ENCODE peak calls at places on chromosomes 1 and 21, in six cellular contexts. Q is A549, V is K562, E is GM12878, F is endothelial cell of umbilical vein, G is HepG2. I is an unnamed sample.

GRCh38 chr1:160681067-160681890 is 30.3 kb downstream of the CD48 start:
- DNase-seq in G (peak), F (peak), Q (peak), V (peak), E (no peak), I (peak)

GRCh38 chr1:72643142-72643541 is 360.8 kb upstream of the NEGR1 start:
- DNase-seq in E (no peak), V (no peak), G (no peak), Q (no peak), F (no peak), I (no peak)

GRCh38 chr1:2208309-2209239 is 14.0 kb upstream of the FAAP20 start:
- DNase-seq in V (no peak), E (no peak), Q (peak), F (peak), G (peak), I (no peak)

GRCh38 chr1:148379170-148379500 is 104.0 kb downstream of the PPIAL4G start:
- DNase-seq in F (no peak), G (no peak), V (no peak), Q (no peak), E (no peak), I (no peak)

GRCh38 chr1:53552981-53553733 is 94.0 kb downstream of the DMRTB1 start:
- DNase-seq in Q (no peak), G (no peak), E (no peak), V (no peak), F (no peak), I (no peak)

GRCh38 chr1:111987502-111987901 is 2.0 kb downstream of the KCND3 start:
- DNase-seq in Q (no peak), G (no peak), F (no peak), V (no peak), E (no peak), I (no peak)

GRCh38 chr21:45590726-45591618 is 48.7 kb upstream of the SLC19A1 start:
- DNase-seq in G (no peak), E (peak), V (no peak), Q (peak), F (no peak), I (peak)

GRCh38 chr1:213993929-213994328 is 6.2 kb downstream of the PROX1 start:
- DNase-seq in Q (no peak), E (no peak), F (no peak), G (no peak), V (no peak), I (no peak)

GRCh38 chr1:206637605-206638004 is 2.3 kb downstream of the DYRK3 start:
- DNase-seq in E (no peak), Q (no peak), V (no peak), G (no peak), F (no peak), I (no peak)

GRCh38 chr21:45560106-45561021 is 18.1 kb upstream of the SLC19A1 start:
- DNase-seq in G (no peak), F (no peak), E (no peak), V (no peak), Q (no peak), I (no peak)

GRCh38 chr1:31627301-31627929 is 9.9 kb downstream of the HCRTR1 start:
- DNase-seq in V (no peak), E (no peak), F (no peak), Q (no peak), G (no peak), I (no peak)

GRCh38 chr1:158124034-158124433 is 56.7 kb upstream of the CD1D start:
- DNase-seq in E (no peak), F (no peak), Q (no peak), G (no peak), V (no peak), I (no peak)

GRCh38 chr1:197664391-197664790 is 110.9 kb downstream of the DENND1B start:
- DNase-seq in V (no peak), F (peak), E (no peak), Q (no peak), G (no peak), I (no peak)

GRCh38 chr1:79105499-79105898 is 99.0 kb upstream of the ADGRL4 start:
- DNase-seq in G (no peak), Q (no peak), F (peak), V (no peak), E (no peak), I (no peak)

GRCh38 chr1:213977486-213977842 is 10.3 kb upstream of the PROX1 start:
- DNase-seq in V (no peak), F (peak), Q (no peak), G (peak), E (no peak), I (no peak)

GRCh38 chr1:93296555-93297154 is 49.1 kb upstream of the DR1 start:
- DNase-seq in Q (no peak), G (no peak), F (no peak), E (no peak), V (no peak), I (no peak)

GRCh38 chr1:148355976-148356375 is 127.1 kb downstream of the PPIAL4G start:
- DNase-seq in G (no peak), V (no peak), Q (no peak), F (no peak), E (no peak), I (no peak)

GRCh38 chr1:244150071-244150470 is 99.0 kb downstream of the ZBTB18 start:
- DNase-seq in Q (no peak), E (no peak), G (no peak), V (no peak), F (peak), I (no peak)

GRCh38 chr21:45593162-45594022 is 50.1 kb upstream of the PCBP3 start:
- DNase-seq in V (no peak), F (no peak), Q (no peak), E (peak), G (peak), I (no peak)

GRCh38 chr1:220892997-220893700 is 13.9 kb downstream of the HLX start:
- DNase-seq in V (no peak), Q (no peak), E (no peak), G (no peak), F (no peak), I (no peak)

GRCh38 chr1:15833842-15834405 is 13.6 kb upstream of the SPEN start:
- DNase-seq in V (no peak), G (no peak), E (no peak), F (peak), Q (no peak), I (no peak)

GRCh38 chr1:15835741-15836510 is 11.6 kb upstream of the SPEN start:
- DNase-seq in G (peak), V (peak), F (peak), Q (peak), E (peak), I (peak)

GRCh38 chr1:15834406-15835204 is 12.9 kb upstream of the SPEN start:
- DNase-seq in V (peak), F (peak), Q (peak), E (peak), G (peak), I (peak)

GRCh38 chr1:15835205-15835740 is 12.2 kb upstream of the SPEN start:
- DNase-seq in G (peak), E (no peak), F (no peak), V (no peak), Q (no peak), I (no peak)

GRCh38 chr1:15833069-15833679 is 14.3 kb upstream of the SPEN start:
- DNase-seq in V (peak), E (no peak), F (no peak), Q (no peak), G (no peak), I (peak)
- TF ChIP-seq MYC in V (no peak), E (no peak), F (no peak), Q (peak), G (no peak), I (peak)

DNA sequence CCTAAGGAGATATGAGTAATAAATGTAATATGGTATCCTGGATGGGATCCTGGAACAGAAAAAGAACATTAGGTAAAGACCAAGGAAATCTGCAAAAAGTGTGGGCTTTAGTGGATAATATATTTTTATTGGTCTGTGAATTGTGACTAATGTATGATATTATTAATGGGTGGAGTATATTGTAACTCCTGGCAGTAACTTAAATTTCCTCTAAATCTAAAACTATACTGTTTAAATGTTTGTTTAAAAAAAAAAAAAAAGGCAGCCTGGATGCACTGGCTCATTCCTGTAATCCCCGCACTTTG is 68.5 kb downstream of the LRRC8D start:
- DNase-seq in G (no peak), Q (no peak), V (no peak), F (no peak), E (no peak), I (no peak)
- TF ChIP-seq MYC in G (no peak), Q (no peak), V (no peak), F (no peak), E (no peak), I (no peak)

GRCh38 chr1:109984190-109984455 is 442 bp upstream of the AHCYL1 start:
- DNase-seq in F (peak), G (no peak), V (no peak), E (no peak), Q (no peak), I (peak)
- TF ChIP-seq MYC in F (no peak), G (no peak), V (no peak), E (no peak), Q (no peak), I (no peak)

GRCh38 chr1:155485945-155486344 is 76.7 kb downstream of the ASH1L start:
- DNase-seq in F (no peak), Q (no peak), E (peak), G (no peak), V (no peak), I (no peak)

GRCh38 chr1:155485222-155485621 is 77.4 kb downstream of the ASH1L start:
- DNase-seq in E (no peak), F (no peak), G (no peak), V (no peak), Q (no peak), I (no peak)

GRCh38 chr1:155479205-155479604 is 83.4 kb downstream of the ASH1L start:
- DNase-seq in F (no peak), Q (no peak), G (no peak), V (no peak), E (no peak), I (peak)

GRCh38 chr1:155478270-155478852 is 84.2 kb downstream of the ASH1L start:
- DNase-seq in V (no peak), F (no peak), E (no peak), G (no peak), Q (no peak), I (no peak)

DNA sequence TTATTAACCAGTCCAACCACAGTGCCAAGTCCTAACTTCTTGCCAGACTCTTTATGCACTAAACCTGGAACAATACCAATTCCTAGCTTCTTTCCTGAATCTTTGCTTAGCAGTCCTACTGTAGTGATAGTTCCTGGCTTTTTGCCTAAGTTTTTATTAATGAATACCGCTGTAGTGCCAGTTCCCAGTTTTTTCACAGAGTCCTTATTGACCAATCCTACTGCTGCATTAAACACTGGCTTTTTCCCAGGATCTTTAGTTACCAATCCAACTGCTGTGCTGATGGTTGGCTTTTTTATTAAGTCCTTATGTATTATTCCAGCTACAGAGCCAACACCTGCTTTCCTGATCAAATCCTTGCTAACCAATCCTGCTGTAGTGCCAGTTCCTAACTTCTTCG is 80.8 kb downstream of the ASH1L start:
- DNase-seq in F (no peak), V (no peak), Q (no peak), G (no peak), E (no peak), I (no peak)
- TF ChIP-seq MYC in F (no peak), V (no peak), Q (no peak), G (no peak), E (no peak), I (no peak)

GRCh38 chr1:8094481-8095241 is 68.6 kb upstream of the ERRFI1 start:
- DNase-seq in G (peak), V (no peak), F (peak), E (no peak), Q (no peak), I (no peak)

GRCh38 chr1:8097908-8098307 is 71.8 kb upstream of the ERRFI1 start:
- DNase-seq in E (no peak), V (no peak), G (no peak), Q (no peak), F (no peak), I (no peak)

GRCh38 chr1:8097077-8097799 is 71.1 kb upstream of the ERRFI1 start:
- DNase-seq in F (peak), E (peak), G (peak), V (no peak), Q (no peak), I (peak)

GRCh38 chr1:8095584-8095983 is 69.5 kb upstream of the ERRFI1 start:
- DNase-seq in V (no peak), G (no peak), E (no peak), Q (no peak), F (peak), I (no peak)

DNA sequence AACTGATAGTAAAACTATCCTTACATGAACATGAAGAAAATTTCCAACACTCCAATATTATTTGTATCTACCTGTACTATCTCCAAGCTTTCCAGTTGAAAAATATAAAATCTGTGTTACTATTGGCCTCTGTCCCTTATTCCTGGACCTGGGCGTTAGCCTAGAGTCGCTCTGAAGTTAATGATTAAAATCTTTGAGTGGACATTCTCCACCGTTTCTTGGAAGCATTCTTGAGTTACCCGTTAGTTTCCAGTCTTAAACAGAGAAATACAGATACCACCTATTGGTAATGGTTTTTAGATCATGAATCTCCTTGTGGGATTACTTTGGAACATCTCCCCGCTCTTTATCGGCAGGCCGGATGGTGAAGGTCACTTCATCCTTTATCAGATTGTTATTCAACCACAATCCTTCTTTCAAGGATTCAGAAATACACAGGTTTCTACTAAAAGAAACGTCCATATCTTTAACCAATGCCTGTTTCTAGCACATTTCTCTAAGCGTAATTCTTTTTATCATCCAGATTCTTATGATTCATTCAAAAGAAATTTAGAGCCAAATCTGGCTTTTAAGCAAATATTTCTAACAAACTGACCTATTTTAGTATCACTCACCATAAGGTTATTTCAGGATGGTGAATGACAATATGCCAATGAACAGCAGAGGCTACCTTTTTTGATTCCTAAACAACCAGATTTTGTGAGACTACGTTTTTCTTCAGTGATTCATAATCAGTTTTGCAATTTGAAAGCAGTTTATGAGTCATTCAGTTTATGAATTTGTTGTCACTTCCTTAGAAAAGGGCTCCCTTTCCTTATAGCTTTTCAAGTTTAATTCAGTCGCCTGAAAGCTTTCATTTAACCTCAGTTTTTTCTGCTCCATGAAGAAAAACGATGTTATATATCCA is 70.2 kb upstream of the ERRFI1 start:
- DNase-seq in F (peak), V (no peak), Q (no peak), G (no peak), E (peak), I (peak)
- TF ChIP-seq MYC in F (no peak), V (no peak), Q (no peak), G (no peak), E (no peak), I (no peak)

GRCh38 chr1:118958937-118959631 is 29.1 kb downstream of the TBX15 start:
- DNase-seq in F (no peak), V (no peak), G (peak), Q (no peak), E (no peak), I (no peak)

GRCh38 chr1:118949317-118949716 is 38.8 kb downstream of the TBX15 start:
- DNase-seq in V (no peak), E (no peak), F (no peak), G (no peak), Q (no peak), I (no peak)

GRCh38 chr1:118951270-118951936 is 36.7 kb downstream of the TBX15 start:
- DNase-seq in E (no peak), V (no peak), Q (no peak), F (no peak), G (no peak), I (no peak)

GRCh38 chr1:118958140-118958539 is 30.0 kb downstream of the TBX15 start:
- DNase-seq in Q (no peak), G (peak), E (no peak), F (no peak), V (no peak), I (no peak)

GRCh38 chr1:118954286-118954890 is 33.8 kb downstream of the TBX15 start:
- DNase-seq in F (no peak), G (no peak), Q (no peak), E (no peak), V (no peak), I (no peak)
- TF ChIP-seq MYC in F (no peak), G (no peak), Q (no peak), E (no peak), V (no peak), I (no peak)

GRCh38 chr1:51622455-51622913 is 5.6 kb downstream of the OSBPL9 start:
- DNase-seq in G (peak), Q (peak), F (peak), V (peak), E (no peak), I (peak)
- TF ChIP-seq MYC in G (no peak), Q (no peak), F (no peak), V (no peak), E (no peak), I (peak)

DNA sequence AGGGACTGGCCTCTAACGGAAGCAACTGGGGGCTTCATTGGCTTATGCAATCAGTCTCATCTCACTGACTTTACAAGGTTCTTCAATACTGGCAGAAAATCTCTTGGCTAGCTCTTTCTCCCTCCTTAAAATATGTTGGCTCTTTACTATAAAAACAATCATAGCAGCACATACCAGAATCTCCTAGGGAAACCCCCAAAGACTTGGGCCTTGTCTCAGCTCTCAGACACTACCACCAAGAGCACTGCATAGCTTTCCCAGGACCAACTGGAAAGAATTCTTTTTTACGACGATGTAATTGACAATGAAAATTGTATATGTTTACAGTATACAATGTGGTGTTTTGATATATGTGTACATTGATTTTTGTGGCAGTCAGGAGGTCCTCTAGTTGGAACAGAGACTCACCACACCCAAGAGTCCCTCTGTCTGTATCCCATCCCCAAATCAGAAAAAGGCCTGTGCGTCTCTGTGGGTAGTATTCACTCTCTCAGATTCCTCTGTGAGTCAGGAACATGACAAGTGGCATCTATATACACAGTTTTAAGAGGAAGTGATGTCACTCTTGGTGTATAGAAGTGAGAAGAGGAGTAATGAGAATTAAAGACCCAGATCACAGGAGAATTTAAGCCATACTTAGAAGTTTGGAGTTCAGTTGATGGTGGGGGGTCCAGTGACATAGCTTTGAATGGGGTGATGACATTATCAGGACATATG is 21.1 kb downstream of the SMAP2 start:
- DNase-seq in E (no peak), G (no peak), V (no peak), F (no peak), Q (no peak), I (peak)
- TF ChIP-seq MYC in E (no peak), G (no peak), V (no peak), F (no peak), Q (no peak), I (no peak)